ENCODE peak calls at places on chromosome 21, in four cellular contexts. V, P, B and I are unnamed samples.

GRCh38 chr21:15840406-15840805 is 110.6 kb downstream of the USP25 start:
- DNase-seq in B (no peak), P (no peak), V (no peak), I (no peak)

GRCh38 chr21:45570826-45571601 is 28.8 kb upstream of the SLC19A1 start:
- DNase-seq in V (no peak), B (peak), P (peak), I (no peak)

GRCh38 chr21:41597227-41597626 is 89.3 kb upstream of the TMPRSS2 start:
- DNase-seq in V (no peak), B (no peak), P (no peak), I (no peak)

GRCh38 chr21:42238185-42238934 is 19.4 kb downstream of the ABCG1 start:
- DNase-seq in V (peak), P (no peak), B (no peak), I (no peak)

GRCh38 chr21:36917487-36918158 is 48.8 kb downstream of the HLCS start:
- DNase-seq in P (peak), B (peak), V (no peak), I (peak)

GRCh38 chr21:38802050-38803026 is 3.4 kb upstream of the ETS2 start:
- DNase-seq in V (no peak), P (no peak), B (no peak), I (peak)

GRCh38 chr21:29164330-29164942 is 34.0 kb downstream of the MAP3K7CL start:
- DNase-seq in V (no peak), P (peak), B (no peak), I (peak)

GRCh38 chr21:45064618-45065399 is 9.6 kb upstream of the ADARB1 start:
- DNase-seq in V (no peak), B (no peak), P (no peak), I (no peak)

GRCh38 chr21:45979141-45979631 is 2.4 kb upstream of the COL6A1 start:
- DNase-seq in P (no peak), B (no peak), V (no peak), I (no peak)

GRCh38 chr21:38422067-38422466 is 76.2 kb downstream of the ERG start:
- DNase-seq in B (no peak), P (no peak), V (no peak), I (no peak)

GRCh38 chr21:43824250-43824882 is 35.0 kb downstream of the RRP1 start:
- DNase-seq in B (no peak), P (peak), V (no peak), I (no peak)

GRCh38 chr21:33789697-33790096 is 125.9 kb downstream of the ATP5PO start:
- DNase-seq in V (no peak), P (no peak), B (no peak), I (no peak)

GRCh38 chr21:18403685-18404084 is at the start of gene TMPRSS15:
- DNase-seq in P (no peak), B (no peak), V (no peak), I (no peak)